ENCODE peak calls at places on chromosomes 12 and 14, in four cellular contexts. O, U, R and C are unnamed samples.

GRCh38 chr12:89597770-89598169 is 71.9 kb upstream of the POC1B start:
- DNase-seq in R (no peak), O (no peak), U (no peak), C (no peak)

GRCh38 chr12:12405882-12406281 is 49.0 kb downstream of the BORCS5 start:
- DNase-seq in U (no peak), O (no peak), R (no peak), C (no peak)

GRCh38 chr12:47088021-47088944 is 8.5 kb upstream of the AMIGO2 start:
- DNase-seq in R (no peak), O (no peak), U (peak), C (no peak)

GRCh38 chr12:102763016-102763415 is 154.0 kb downstream of the PAH start:
- DNase-seq in R (no peak), U (no peak), O (no peak), C (no peak)

GRCh38 chr14:100015251-100015655 is 50.0 kb upstream of the EVL start:
- DNase-seq in R (no peak), O (no peak), U (no peak), C (no peak)

GRCh38 chr12:52053570-52054209 is 2.4 kb downstream of the NR4A1 start:
- DNase-seq in R (no peak), O (no peak), U (no peak), C (no peak)

GRCh38 chr14:96246535-96246839 is 9.5 kb upstream of the BDKRB1 start:
- DNase-seq in U (peak), R (peak), O (no peak), C (peak)

GRCh38 chr14:53955671-53956426 is 776 bp downstream of the BMP4 start:
- DNase-seq in R (no peak), U (no peak), O (no peak), C (no peak)

GRCh38 chr14:23076785-23077408 is 18.0 kb downstream of the ACIN1 start:
- DNase-seq in U (no peak), R (no peak), O (no peak), C (no peak)

GRCh38 chr12:80778005-80778541 is 61.4 kb downstream of the MYF5 start:
- DNase-seq in O (peak), U (peak), R (peak), C (peak)

GRCh38 chr12:103455020-103455763 is 40.6 kb downstream of the C12orf42 start:
- DNase-seq in O (no peak), U (no peak), R (no peak), C (no peak)

GRCh38 chr14:75725481-75725880 is 64.4 kb downstream of the TTLL5 start:
- DNase-seq in O (no peak), R (no peak), U (no peak), C (no peak)

GRCh38 chr14:61281186-61281676 is at the start of gene TMEM30B:
- DNase-seq in R (no peak), U (no peak), O (no peak), C (no peak)

GRCh38 chr12:58540480-58541299 is 379.6 kb downstream of the LRIG3 start:
- DNase-seq in R (peak), O (peak), U (peak), C (no peak)

GRCh38 chr14:99635116-99635515 is 9.8 kb upstream of the HHIPL1 start:
- DNase-seq in U (no peak), R (no peak), O (no peak), C (no peak)

GRCh38 chr12:76032043-76032981 is 736 bp upstream of the PHLDA1 start:
- DNase-seq in O (no peak), U (peak), R (peak), C (no peak)

GRCh38 chr14:35387209-35387608 is 17.3 kb downstream of the NFKBIA start:
- DNase-seq in R (no peak), O (no peak), U (no peak), C (no peak)

GRCh38 chr12:104049278-104050257 is at the start of gene GLT8D2:
- DNase-seq in O (no peak), R (peak), U (no peak), C (peak)

GRCh38 chr12:26153421-26154154 is 28.8 kb upstream of the BHLHE41 start:
- DNase-seq in R (peak), O (no peak), U (peak), C (peak)

GRCh38 chr12:24534632-24535031 is 414.3 kb downstream of the BCAT1 start:
- DNase-seq in O (no peak), R (no peak), U (no peak), C (no peak)

GRCh38 chr14:94129758-94130414 is 482 bp upstream of the IFI27L2 start:
- DNase-seq in O (peak), R (peak), U (peak), C (peak)

GRCh38 chr14:94819531-94819930 is 49.6 kb upstream of the GSC start:
- DNase-seq in O (no peak), U (no peak), R (no peak), C (no peak)

GRCh38 chr12:129844662-129845061 is 59.2 kb downstream of the TMEM132D start:
- DNase-seq in O (no peak), U (no peak), R (no peak), C (no peak)